ENCODE peak calls at places on chromosomes 6 and 20, in six cellular contexts. M, G, V, T, X and H are unnamed samples.
A peak's percentile ranks its signal among the peaks of the same experiment; 100 is the strongest.

GRCh38 chr20:19599200-19599599 is 158.9 kb upstream of the RIN2 start:
- DNase-seq in G (no peak), T (no peak), V (no peak), X (no peak), M (no peak), H (no peak)

GRCh38 chr6:144662812-144663211 is 377.7 kb downstream of the UTRN start:
- DNase-seq in X (no peak), T (no peak), V (no peak), M (no peak), G (no peak), H (no peak)

GRCh38 chr6:27073441-27073840 is 174.1 kb upstream of the PRSS16 start:
- DNase-seq in M (no peak), T (no peak), X (no peak), G (no peak), V (no peak), H (no peak)

GRCh38 chr6:9523462-9523861 is 891.4 kb downstream of the TFAP2A start:
- DNase-seq in T (no peak), X (no peak), G (peak; percentile 47), V (peak; percentile 93), M (peak; percentile 75), H (no peak)

GRCh38 chr20:11847827-11848226 is 69.9 kb upstream of the BTBD3 start:
- DNase-seq in V (no peak), X (no peak), G (no peak), M (no peak), T (no peak), H (no peak)

GRCh38 chr6:49001856-49002255 is 461.2 kb downstream of the MMUT start:
- DNase-seq in M (peak; percentile 21), G (no peak), T (no peak), V (peak; percentile 8), X (no peak), H (no peak)

GRCh38 chr6:353642-354614 is 37.6 kb upstream of the IRF4 start:
- DNase-seq in T (no peak), V (no peak), X (no peak), M (no peak), G (no peak), H (no peak)

GRCh38 chr6:139278190-139278589 is 13.6 kb downstream of the TXLNB start:
- DNase-seq in G (no peak), M (no peak), V (no peak), T (no peak), X (no peak), H (no peak)

GRCh38 chr6:9711313-9711712 is 703.6 kb downstream of the TFAP2A start:
- DNase-seq in T (no peak), M (no peak), V (no peak), X (no peak), G (no peak), H (no peak)

GRCh38 chr6:136886110-136886509 is 36.0 kb upstream of the SLC35D3 start:
- DNase-seq in V (peak; percentile 18), G (no peak), M (no peak), T (no peak), X (no peak), H (peak; percentile 9)

GRCh38 chr6:34305982-34306702 is 57.3 kb upstream of the SMIM29 start:
- DNase-seq in G (no peak), X (no peak), T (no peak), V (peak; percentile 93), M (no peak), H (peak; percentile 42)

GRCh38 chr6:13759025-13759424 is 47.4 kb upstream of the RANBP9 start:
- DNase-seq in M (no peak), T (no peak), G (no peak), X (no peak), V (no peak), H (no peak)

GRCh38 chr6:147392917-147393625 is 115.4 kb upstream of the SAMD5 start:
- DNase-seq in T (no peak), V (no peak), G (no peak), M (no peak), X (no peak), H (no peak)

GRCh38 chr6:105326216-105326615 is 76.7 kb downstream of the PREP start:
- DNase-seq in X (no peak), M (peak; percentile 66), G (no peak), V (peak; percentile 55), T (no peak), H (peak; percentile 52)

GRCh38 chr20:7691647-7692046 is 248.6 kb downstream of the HAO1 start:
- DNase-seq in X (no peak), G (no peak), V (no peak), T (no peak), M (no peak), H (no peak)

GRCh38 chr6:7143161-7143974 is 35.6 kb downstream of the RREB1 start:
- DNase-seq in T (peak; percentile 19), G (no peak), X (no peak), M (no peak), V (no peak), H (peak; percentile 66)

GRCh38 chr6:63352587-63353281 is 33.0 kb upstream of the LGSN start:
- DNase-seq in T (no peak), G (no peak), M (peak; percentile 31), X (no peak), V (peak; percentile 78), H (peak; percentile 80)

GRCh38 chr6:138590796-138591709 is 91.8 kb upstream of the NHSL1 start:
- DNase-seq in V (peak; percentile 65), M (peak; percentile 74), G (peak; percentile 32), T (no peak), X (no peak), H (peak; percentile 89)